ENCODE peak calls at places on chromosomes 6 and 20, in five cellular contexts. L, J, F, S and D are unnamed samples.
A peak's percentile ranks its signal among the peaks of the same experiment; 100 is the strongest.

GRCh38 chr20:635028-635427 is 18.0 kb downstream of the SRXN1 start:
- DNase-seq in L (no peak), J (no peak), F (no peak), S (no peak), D (no peak)

GRCh38 chr6:18154507-18155272 is at the start of gene TPMT:
- DNase-seq in L (no peak), J (no peak), F (peak; percentile 21), S (peak; percentile 58), D (peak; percentile 98)

GRCh38 chr6:20169786-20170185 is 42.5 kb downstream of the MBOAT1 start:
- DNase-seq in L (no peak), J (no peak), F (no peak), S (no peak), D (no peak)

GRCh38 chr6:159302196-159302595 is 133.0 kb downstream of the FNDC1 start:
- DNase-seq in L (no peak), J (no peak), F (no peak), S (no peak), D (no peak)

GRCh38 chr6:72832271-72832670 is 210.4 kb downstream of the KCNQ5 start:
- DNase-seq in L (no peak), J (no peak), F (no peak), S (no peak), D (no peak)

GRCh38 chr6:12136905-12137304 is 124.8 kb downstream of the HIVEP1 start:
- DNase-seq in L (peak; percentile 26), J (no peak), F (no peak), S (no peak), D (no peak)

GRCh38 chr6:3882865-3883264 is 33.7 kb downstream of the FAM50B start:
- DNase-seq in L (no peak), J (no peak), F (no peak), S (no peak), D (no peak)

GRCh38 chr6:122995930-122996796 is at the start of gene CLVS2:
- DNase-seq in L (no peak), J (no peak), F (no peak), S (no peak), D (peak; percentile 52)

GRCh38 chr6:143674466-143675114 is 3.2 kb upstream of the PHACTR2 start:
- DNase-seq in L (no peak), J (no peak), F (no peak), S (no peak), D (no peak)

GRCh38 chr6:2858678-2859324 is 17.1 kb upstream of the SERPINB1 start:
- DNase-seq in L (peak; percentile 33), J (no peak), F (no peak), S (peak; percentile 83), D (no peak)

GRCh38 chr6:90432408-90432775 is 135.7 kb upstream of the BACH2 start:
- DNase-seq in L (no peak), J (no peak), F (no peak), S (no peak), D (no peak)

GRCh38 chr6:39347906-39348585 is 25.5 kb upstream of the KCNK16 start:
- DNase-seq in L (peak; percentile 56), J (peak; percentile 28), F (peak; percentile 55), S (peak; percentile 82), D (peak; percentile 44)

GRCh38 chr6:20577280-20577679 is 43.0 kb downstream of the CDKAL1 start:
- DNase-seq in L (no peak), J (no peak), F (no peak), S (no peak), D (no peak)

GRCh38 chr20:44057698-44058675 is 129.0 kb downstream of the JPH2 start:
- DNase-seq in L (no peak), J (peak; percentile 7), F (no peak), S (no peak), D (no peak)

GRCh38 chr20:31542201-31542842 is 28.1 kb downstream of the HM13 start:
- DNase-seq in L (no peak), J (no peak), F (no peak), S (no peak), D (no peak)

GRCh38 chr20:7399575-7399974 is 540.7 kb downstream of the HAO1 start:
- DNase-seq in L (peak; percentile 79), J (no peak), F (no peak), S (no peak), D (no peak)

GRCh38 chr6:106339334-106340029 is 13.9 kb upstream of the ATG5 start:
- DNase-seq in L (peak; percentile 57), J (peak; percentile 54), F (peak; percentile 24), S (peak; percentile 76), D (peak; percentile 57)

GRCh38 chr20:19756756-19757486 is 1.1 kb upstream of the RIN2 start:
- DNase-seq in L (no peak), J (no peak), F (no peak), S (no peak), D (no peak)

GRCh38 chr20:23653400-23653938 is 15.7 kb upstream of the CST3 start:
- DNase-seq in L (no peak), J (no peak), F (no peak), S (no peak), D (no peak)

GRCh38 chr20:53652090-53652858 is 58.6 kb upstream of the ZNF217 start:
- DNase-seq in L (no peak), J (no peak), F (no peak), S (no peak), D (no peak)

GRCh38 chr6:169020821-169021220 is 232.8 kb downstream of the THBS2 start:
- DNase-seq in L (no peak), J (no peak), F (no peak), S (no peak), D (no peak)

GRCh38 chr20:62648318-62648995 is 6.2 kb downstream of the SLCO4A1 start:
- DNase-seq in L (no peak), J (no peak), F (no peak), S (no peak), D (no peak)

GRCh38 chr20:62647521-62648317 is 5.4 kb downstream of the SLCO4A1 start:
- DNase-seq in L (no peak), J (no peak), F (no peak), S (peak; percentile 60), D (no peak)

GRCh38 chr20:62650551-62651284 is 8.4 kb downstream of the SLCO4A1 start:
- DNase-seq in L (no peak), J (no peak), F (no peak), S (no peak), D (no peak)

GRCh38 chr20:62646851-62647520 is 4.7 kb downstream of the SLCO4A1 start:
- DNase-seq in L (no peak), J (no peak), F (no peak), S (peak; percentile 85), D (no peak)

DNA sequence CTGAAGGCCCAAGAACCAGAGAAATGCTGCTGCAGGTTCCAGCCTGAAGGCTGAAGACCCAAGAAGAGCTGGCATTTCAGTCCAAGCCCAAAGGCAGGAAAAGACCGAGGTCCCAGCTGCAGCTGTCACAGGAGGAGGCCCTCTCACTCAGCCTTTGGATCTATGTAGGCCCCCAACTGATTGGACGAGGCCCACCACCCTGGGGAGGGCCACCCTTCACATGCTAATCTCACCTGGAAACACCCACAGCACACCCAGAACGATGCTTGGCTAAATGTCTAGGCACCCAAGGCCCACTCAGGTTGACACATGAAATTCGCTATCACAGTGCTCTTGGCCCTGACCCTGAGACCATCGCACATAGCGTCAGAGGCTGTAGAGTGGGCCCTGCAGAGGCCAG is 6.8 kb downstream of the SLCO4A1 start:
- DNase-seq in L (no peak), J (no peak), F (no peak), S (no peak), D (no peak)
- H3K4me1 ChIP-seq in L (peaks cover 13% of the 10 kb centered on the region), J (peaks cover 9% of the 10 kb centered on the region), F (peaks cover 41% of the 10 kb centered on the region), S (peaks cover 61% of the 10 kb centered on the region), D (peaks cover 5% of the 10 kb centered on the region)

GRCh38 chr6:48113130-48113529 is 2.1 kb upstream of the PTCHD4 start:
- DNase-seq in L (no peak), J (no peak), F (no peak), S (no peak), D (no peak)

GRCh38 chr6:48109902-48110301 is 1.1 kb downstream of the PTCHD4 start:
- DNase-seq in L (peak; percentile 41), J (no peak), F (no peak), S (no peak), D (peak; percentile 4)

GRCh38 chr6:48111575-48111974 is 578 bp upstream of the PTCHD4 start:
- DNase-seq in L (no peak), J (no peak), F (no peak), S (no peak), D (no peak)

GRCh38 chr6:48111143-48111506 is at the start of gene PTCHD4:
- DNase-seq in L (peak; percentile 88), J (peak; percentile 44), F (peak; percentile 21), S (no peak), D (peak; percentile 62)

GRCh38 chr6:48110436-48111142 is 408 bp downstream of the PTCHD4 start:
- DNase-seq in L (peak; percentile 37), J (no peak), F (no peak), S (no peak), D (no peak)
- TF ChIP-seq POLR2A in L (no peak), J (no peak), F (no peak), S (no peak), D (no peak)

GRCh38 chr20:54680439-54680838 is 205.0 kb downstream of the DOK5 start:
- DNase-seq in L (no peak), J (no peak), F (no peak), S (no peak), D (no peak)

GRCh38 chr20:54681869-54682268 is 206.5 kb downstream of the DOK5 start:
- DNase-seq in L (no peak), J (no peak), F (no peak), S (no peak), D (no peak)

GRCh38 chr20:54680872-54681297 is 205.5 kb downstream of the DOK5 start:
- DNase-seq in L (peak; percentile 42), J (no peak), F (no peak), S (no peak), D (no peak)
- TF ChIP-seq CTCF in L (peak; percentile 52), J (peak; percentile 23), F (peak; percentile 46), S (peak; percentile 40), D (peak; percentile 27)

DNA sequence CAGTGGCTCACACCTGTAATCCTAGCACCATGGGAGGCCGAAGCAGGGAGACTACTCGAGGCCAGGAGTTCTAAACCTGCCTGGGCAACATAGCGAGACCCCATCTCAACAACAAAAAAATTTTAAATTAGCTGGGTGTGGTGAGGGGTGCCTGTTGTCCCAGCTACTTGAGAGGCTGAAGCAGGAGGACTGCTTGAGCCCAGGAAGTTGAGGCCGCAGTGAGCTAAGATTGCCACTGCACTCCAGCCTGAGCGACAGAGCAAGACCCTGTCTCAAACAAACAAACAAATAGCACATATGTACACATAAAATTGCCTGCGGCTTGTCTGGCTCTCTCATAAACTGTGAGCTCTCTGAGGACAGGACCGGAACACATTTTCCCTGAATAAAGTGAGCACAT is 106.3 kb downstream of the BANF2 start:
- DNase-seq in L (no peak), J (no peak), F (no peak), S (no peak), D (no peak)
- H3K4me1 ChIP-seq in L (peaks cover 4% of the 10 kb centered on the region), J (peaks cover 10% of the 10 kb centered on the region), F (peaks cover 35% of the 10 kb centered on the region), S (no peaks in the 10 kb centered on the region), D (peaks cover 6% of the 10 kb centered on the region)